ENCODE peak calls at places on chromosomes 16 and 17, in five cellular contexts. One of them, this sample, is unnamed.

GRCh38 chr17:61490540-61490975 is 38.3 kb downstream of the TBX4 start:
- DNase-seq in colonic mucosa: no peak
- DNase-seq in GM23248: peak
- DNase-seq in fibroblast of lung: peak
- DNase-seq in PC-3: peak
- DNase-seq in this sample: peak

GRCh38 chr17:9292563-9292941 is 271.2 kb downstream of the NTN1 start:
- DNase-seq in GM23248: no peak
- DNase-seq in colonic mucosa: no peak
- DNase-seq in PC-3: no peak
- DNase-seq in fibroblast of lung: no peak
- DNase-seq in this sample: no peak

GRCh38 chr16:85986931-85987749 is 88.2 kb downstream of the IRF8 start:
- DNase-seq in colonic mucosa: peak
- DNase-seq in PC-3: no peak
- DNase-seq in fibroblast of lung: no peak
- DNase-seq in GM23248: no peak
- DNase-seq in this sample: no peak

GRCh38 chr16:17245727-17246576 is 224.8 kb downstream of the XYLT1 start:
- DNase-seq in GM23248: no peak
- DNase-seq in colonic mucosa: no peak
- DNase-seq in fibroblast of lung: no peak
- DNase-seq in PC-3: no peak
- DNase-seq in this sample: no peak

GRCh38 chr17:17812211-17813054 is 24.4 kb downstream of the SREBF1 start:
- DNase-seq in GM23248: peak
- DNase-seq in colonic mucosa: peak
- DNase-seq in fibroblast of lung: peak
- DNase-seq in PC-3: peak
- DNase-seq in this sample: no peak

GRCh38 chr17:13541032-13541480 is 60.7 kb downstream of the HS3ST3A1 start:
- DNase-seq in GM23248: peak
- DNase-seq in fibroblast of lung: peak
- DNase-seq in PC-3: peak
- DNase-seq in colonic mucosa: no peak
- DNase-seq in this sample: peak

GRCh38 chr16:28326881-28327610 is 34.7 kb downstream of the SBK1 start:
- DNase-seq in fibroblast of lung: peak
- DNase-seq in colonic mucosa: peak
- DNase-seq in PC-3: peak
- DNase-seq in GM23248: peak
- DNase-seq in this sample: peak

GRCh38 chr16:87671715-87672270 is 69.5 kb downstream of the JPH3 start:
- DNase-seq in PC-3: no peak
- DNase-seq in GM23248: no peak
- DNase-seq in fibroblast of lung: no peak
- DNase-seq in colonic mucosa: no peak
- DNase-seq in this sample: no peak

GRCh38 chr16:46720619-46721018 is 27.5 kb downstream of the MYLK3 start:
- DNase-seq in colonic mucosa: no peak
- DNase-seq in GM23248: no peak
- DNase-seq in fibroblast of lung: no peak
- DNase-seq in PC-3: no peak
- DNase-seq in this sample: no peak

GRCh38 chr17:81295678-81296381 is 723 bp upstream of the SLC38A10 start:
- DNase-seq in PC-3: peak
- DNase-seq in colonic mucosa: peak
- DNase-seq in fibroblast of lung: peak
- DNase-seq in GM23248: peak
- DNase-seq in this sample: peak

GRCh38 chr17:53032861-53033271 is 789.9 kb upstream of the KIF2B start:
- DNase-seq in PC-3: peak
- DNase-seq in GM23248: peak
- DNase-seq in colonic mucosa: peak
- DNase-seq in fibroblast of lung: peak
- DNase-seq in this sample: peak

GRCh38 chr17:20123209-20123608 is 114.0 kb downstream of the SPECC1 start:
- DNase-seq in GM23248: no peak
- DNase-seq in colonic mucosa: no peak
- DNase-seq in fibroblast of lung: no peak
- DNase-seq in PC-3: no peak
- DNase-seq in this sample: no peak

GRCh38 chr16:71626018-71626857 is at the start of gene MARVELD3:
- DNase-seq in PC-3: peak
- DNase-seq in fibroblast of lung: no peak
- DNase-seq in colonic mucosa: peak
- DNase-seq in GM23248: peak
- DNase-seq in this sample: no peak

GRCh38 chr16:19006446-19007315 is 22.9 kb downstream of the TMC7 start:
- DNase-seq in colonic mucosa: no peak
- DNase-seq in PC-3: no peak
- DNase-seq in fibroblast of lung: no peak
- DNase-seq in GM23248: no peak
- DNase-seq in this sample: no peak
- H3K9ac ChIP-seq in colonic mucosa: no peak
- H3K9ac ChIP-seq in PC-3: peak
- H3K9ac ChIP-seq in fibroblast of lung: no peak
- H3K9ac ChIP-seq in GM23248: no peak
- H3K9ac ChIP-seq in this sample: no peak

GRCh38 chr16:31479752-31480151 is 3.2 kb upstream of the SLC5A2 start:
- DNase-seq in fibroblast of lung: no peak
- DNase-seq in PC-3: no peak
- DNase-seq in GM23248: no peak
- DNase-seq in colonic mucosa: no peak
- DNase-seq in this sample: no peak

GRCh38 chr16:31478956-31479355 is 4.0 kb upstream of the SLC5A2 start:
- DNase-seq in fibroblast of lung: no peak
- DNase-seq in PC-3: no peak
- DNase-seq in colonic mucosa: no peak
- DNase-seq in GM23248: no peak
- DNase-seq in this sample: no peak

GRCh38 chr16:31476305-31477219 is 4.6 kb downstream of the TGFB1I1 start:
- DNase-seq in GM23248: no peak
- DNase-seq in colonic mucosa: peak
- DNase-seq in PC-3: no peak
- DNase-seq in fibroblast of lung: no peak
- DNase-seq in this sample: no peak

GRCh38 chr16:31475949-31476304 is 4.0 kb downstream of the TGFB1I1 start:
- DNase-seq in fibroblast of lung: no peak
- DNase-seq in GM23248: no peak
- DNase-seq in colonic mucosa: peak
- DNase-seq in PC-3: no peak
- DNase-seq in this sample: no peak

GRCh38 chr16:31477220-31478216 is 5.4 kb upstream of the SLC5A2 start:
- DNase-seq in colonic mucosa: peak
- DNase-seq in fibroblast of lung: no peak
- DNase-seq in PC-3: no peak
- DNase-seq in GM23248: no peak
- DNase-seq in this sample: no peak
- H3K9ac ChIP-seq in colonic mucosa: peak
- H3K9ac ChIP-seq in fibroblast of lung: no peak
- H3K9ac ChIP-seq in PC-3: no peak
- H3K9ac ChIP-seq in GM23248: no peak
- H3K9ac ChIP-seq in this sample: no peak

DNA sequence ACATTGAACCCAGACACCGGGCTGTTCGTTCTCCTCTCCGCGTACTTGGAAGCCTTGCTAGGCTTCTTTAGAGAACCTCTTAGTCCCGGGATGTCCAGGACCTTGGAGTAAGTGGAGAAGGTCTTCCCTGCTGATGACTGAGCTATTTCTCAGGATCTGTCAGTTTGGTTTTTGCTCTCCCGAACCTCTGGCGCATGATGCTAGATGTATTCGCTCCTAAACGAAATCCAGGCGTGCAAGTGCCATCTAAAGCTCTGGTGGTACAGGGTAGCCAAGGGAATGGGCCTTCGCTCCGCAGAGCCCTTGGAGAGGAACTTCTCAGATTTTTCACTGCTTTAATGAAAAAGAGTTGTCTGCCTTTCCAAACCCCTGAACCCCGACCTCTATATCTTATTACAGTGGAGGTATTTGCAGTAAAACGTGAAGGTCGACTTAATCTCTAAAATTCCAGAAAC is 544 bp downstream of the VMP1 start:
- DNase-seq in GM23248: no peak
- DNase-seq in colonic mucosa: no peak
- DNase-seq in PC-3: no peak
- DNase-seq in fibroblast of lung: no peak
- DNase-seq in this sample: no peak
- H3K9ac ChIP-seq in GM23248: peak
- H3K9ac ChIP-seq in colonic mucosa: peak
- H3K9ac ChIP-seq in PC-3: peak
- H3K9ac ChIP-seq in fibroblast of lung: peak
- H3K9ac ChIP-seq in this sample: peak

GRCh38 chr17:68036304-68037147 is 991 bp downstream of the KPNA2 start:
- DNase-seq in fibroblast of lung: peak
- DNase-seq in PC-3: no peak
- DNase-seq in colonic mucosa: no peak
- DNase-seq in GM23248: peak
- DNase-seq in this sample: peak
- H3K9ac ChIP-seq in fibroblast of lung: peak
- H3K9ac ChIP-seq in PC-3: peak
- H3K9ac ChIP-seq in colonic mucosa: peak
- H3K9ac ChIP-seq in GM23248: peak
- H3K9ac ChIP-seq in this sample: peak

GRCh38 chr16:48426244-48427135 is 41.3 kb upstream of the SIAH1 start:
- DNase-seq in GM23248: peak
- DNase-seq in colonic mucosa: no peak
- DNase-seq in PC-3: no peak
- DNase-seq in fibroblast of lung: peak
- DNase-seq in this sample: peak
- H3K9ac ChIP-seq in GM23248: no peak
- H3K9ac ChIP-seq in colonic mucosa: no peak
- H3K9ac ChIP-seq in PC-3: no peak
- H3K9ac ChIP-seq in fibroblast of lung: no peak
- H3K9ac ChIP-seq in this sample: no peak

DNA sequence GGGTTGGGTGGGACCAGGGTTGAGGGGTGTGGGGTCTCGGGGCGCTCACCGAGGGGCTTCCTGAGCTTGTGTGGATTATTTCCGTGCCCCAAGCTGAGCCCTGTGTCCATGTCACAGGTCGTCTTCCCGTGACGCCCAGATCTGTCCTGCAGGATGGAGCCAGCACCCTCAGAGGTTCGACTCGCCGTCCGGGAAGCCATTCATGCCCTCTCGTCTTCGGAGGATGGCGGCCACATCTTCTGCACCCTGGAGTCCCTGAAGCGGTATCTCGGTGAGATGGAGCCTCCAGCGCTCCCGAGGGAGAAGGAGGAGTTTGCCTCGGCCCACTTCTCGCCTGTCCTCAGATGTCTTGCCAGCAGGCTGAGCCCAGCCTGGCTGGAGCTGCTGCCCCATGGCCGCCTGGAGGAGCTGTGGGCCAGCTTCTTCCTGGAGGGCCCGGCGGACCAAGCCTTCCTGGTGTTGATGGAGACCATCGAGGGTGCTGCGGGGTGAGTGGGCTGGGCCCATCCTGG is 1.0 kb downstream of the TELO2 start:
- DNase-seq in colonic mucosa: peak
- DNase-seq in fibroblast of lung: peak
- DNase-seq in PC-3: peak
- DNase-seq in GM23248: peak
- DNase-seq in this sample: peak
- H3K9ac ChIP-seq in colonic mucosa: peak
- H3K9ac ChIP-seq in fibroblast of lung: peak
- H3K9ac ChIP-seq in PC-3: peak
- H3K9ac ChIP-seq in GM23248: peak
- H3K9ac ChIP-seq in this sample: peak

DNA sequence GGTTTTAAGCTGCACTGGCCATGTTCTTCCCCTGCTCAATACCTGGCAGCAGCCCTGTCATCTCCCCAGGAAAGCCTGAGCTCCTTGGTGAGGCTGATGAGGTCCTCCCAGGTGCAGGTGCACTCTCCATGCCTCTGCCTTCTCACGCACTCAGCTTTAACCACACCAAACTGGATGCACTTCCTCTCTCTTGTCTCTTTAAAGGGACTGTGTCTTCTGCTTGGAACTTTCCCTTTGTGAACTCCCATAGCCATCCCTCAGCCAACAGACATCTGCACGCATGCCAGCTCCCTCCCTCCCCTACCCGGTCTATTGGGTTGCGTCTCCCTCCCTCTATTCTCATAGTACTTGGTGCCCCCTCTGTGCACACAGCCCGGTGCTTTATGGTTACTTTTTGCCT is 231.2 kb downstream of the MSI2 start:
- DNase-seq in PC-3: no peak
- DNase-seq in fibroblast of lung: no peak
- DNase-seq in GM23248: no peak
- DNase-seq in colonic mucosa: no peak
- DNase-seq in this sample: no peak
- H3K9ac ChIP-seq in PC-3: no peak
- H3K9ac ChIP-seq in fibroblast of lung: no peak
- H3K9ac ChIP-seq in GM23248: no peak
- H3K9ac ChIP-seq in colonic mucosa: no peak
- H3K9ac ChIP-seq in this sample: no peak

DNA sequence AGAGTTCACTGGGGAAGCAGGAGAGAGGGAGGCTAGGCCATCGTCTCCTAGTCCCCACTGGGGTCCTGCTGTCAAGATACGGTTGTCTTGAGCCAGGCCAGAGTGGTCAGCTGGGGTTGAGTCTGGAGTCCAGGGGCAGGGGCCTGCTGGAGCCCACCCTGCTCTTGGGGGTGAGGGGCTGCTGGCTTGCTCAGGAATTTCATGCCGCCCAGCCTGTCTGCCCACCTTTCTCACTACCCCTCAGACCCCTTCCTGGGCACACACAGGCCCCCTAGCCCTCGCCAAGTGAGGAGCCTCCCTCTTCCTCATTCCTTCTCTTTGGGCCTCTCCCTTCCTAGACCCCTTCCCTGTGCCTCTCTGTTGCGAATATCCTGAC is 1.3 kb downstream of the TRAF7 start:
- DNase-seq in fibroblast of lung: no peak
- DNase-seq in PC-3: no peak
- DNase-seq in GM23248: no peak
- DNase-seq in colonic mucosa: no peak
- DNase-seq in this sample: no peak
- H3K9ac ChIP-seq in fibroblast of lung: peak
- H3K9ac ChIP-seq in PC-3: peak
- H3K9ac ChIP-seq in GM23248: peak
- H3K9ac ChIP-seq in colonic mucosa: peak
- H3K9ac ChIP-seq in this sample: peak

GRCh38 chr16:67249762-67250327 is 1.1 kb downstream of the SLC9A5 start:
- DNase-seq in colonic mucosa: no peak
- DNase-seq in GM23248: peak
- DNase-seq in fibroblast of lung: no peak
- DNase-seq in PC-3: no peak
- DNase-seq in this sample: no peak
- H3K9ac ChIP-seq in colonic mucosa: no peak
- H3K9ac ChIP-seq in GM23248: peak
- H3K9ac ChIP-seq in fibroblast of lung: no peak
- H3K9ac ChIP-seq in PC-3: no peak
- H3K9ac ChIP-seq in this sample: peak

DNA sequence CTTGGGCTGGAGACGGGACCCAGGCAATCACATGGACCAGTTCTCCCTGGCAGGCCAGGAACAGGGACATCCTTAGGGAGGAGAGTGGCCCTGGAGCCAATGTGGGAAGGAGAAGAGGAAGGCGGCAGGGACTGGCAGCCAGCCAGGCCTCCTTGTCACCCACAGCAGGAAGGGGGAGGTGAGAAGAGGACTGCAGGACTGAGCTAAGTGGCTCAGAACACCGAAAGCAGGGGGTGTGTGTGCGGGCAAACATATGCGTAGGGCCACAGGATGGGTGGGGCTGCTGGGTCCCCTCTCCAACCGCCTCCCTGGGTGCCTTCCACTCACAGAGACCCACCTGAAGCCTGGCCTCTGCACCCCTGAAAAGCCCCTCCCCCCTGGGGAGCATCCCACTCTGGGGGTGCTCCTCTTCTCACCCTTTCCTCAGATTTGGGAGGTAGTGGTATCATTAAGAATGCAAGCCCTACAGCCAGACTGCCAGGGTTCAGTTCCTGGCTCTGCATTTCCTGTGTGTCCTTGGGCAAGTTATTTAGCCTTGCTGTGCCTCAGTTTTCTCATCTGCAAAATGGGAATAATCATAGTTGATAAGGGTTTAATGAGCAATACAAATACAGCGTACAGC is 8.1 kb downstream of the PNMT start:
- DNase-seq in GM23248: peak
- DNase-seq in PC-3: no peak
- DNase-seq in colonic mucosa: peak
- DNase-seq in fibroblast of lung: no peak
- DNase-seq in this sample: no peak
- H3K9ac ChIP-seq in GM23248: no peak
- H3K9ac ChIP-seq in PC-3: no peak
- H3K9ac ChIP-seq in colonic mucosa: peak
- H3K9ac ChIP-seq in fibroblast of lung: no peak
- H3K9ac ChIP-seq in this sample: no peak